ENCODE peak calls at places on chromosomes 12 and 14, in five cellular contexts. G, V, M, K and L are unnamed samples.

GRCh38 chr12:15558915-15559528 is 230.2 kb downstream of the EPS8 start:
- DNase-seq in G (peak; percentile 83), V (no peak), M (peak; percentile 30), K (peak; percentile 28), L (no peak)

GRCh38 chr14:49769171-49769570 is 1.2 kb downstream of the KLHDC2 start:
- DNase-seq in G (no peak), V (no peak), M (peak; percentile 87), K (peak; percentile 60), L (no peak)

GRCh38 chr12:2084553-2085296 is 31.9 kb downstream of the CACNA1C start:
- DNase-seq in G (peak; percentile 67), V (no peak), M (peak; percentile 29), K (peak; percentile 48), L (peak; percentile 46)

GRCh38 chr14:70278281-70278680 is 81.2 kb downstream of the COX16 start:
- DNase-seq in G (no peak), V (no peak), M (no peak), K (no peak), L (no peak)

GRCh38 chr12:109458086-109458485 is 19.0 kb downstream of the KCTD10 start:
- DNase-seq in G (no peak), V (no peak), M (peak; percentile 61), K (peak; percentile 66), L (peak; percentile 43)

GRCh38 chr12:110379642-110380041 is 23.9 kb downstream of the ANAPC7 start:
- DNase-seq in G (no peak), V (no peak), M (no peak), K (no peak), L (no peak)

GRCh38 chr12:48000878-48001321 is 3.4 kb downstream of the COL2A1 start:
- DNase-seq in G (peak; percentile 24), V (peak; percentile 59), M (peak; percentile 55), K (peak; percentile 58), L (no peak)

GRCh38 chr12:26823391-26823790 is 9.6 kb downstream of the ITPR2 start:
- DNase-seq in G (no peak), V (no peak), M (no peak), K (no peak), L (no peak)